ENCODE peak calls at places on chromosome 14, in seven cellular contexts. Q, P, M, H, C, G and O are unnamed samples.

GRCh38 chr14:95534299-95535225 is at the start of gene GLRX5:
- DNase-seq in Q (peak), M (peak), C (peak), G (peak), P (peak), H (peak), O (peak)

GRCh38 chr14:52111583-52111982 is 42.7 kb upstream of the NID2 start:
- DNase-seq in G (no peak), M (no peak), C (no peak), P (peak), H (no peak), Q (no peak), O (no peak)

GRCh38 chr14:99910337-99911268 is 117.4 kb downstream of the EML1 start:
- DNase-seq in P (peak), H (no peak), Q (no peak), G (no peak), M (no peak), C (no peak), O (no peak)

GRCh38 chr14:98290596-98290995 is 981.4 kb downstream of the BCL11B start:
- DNase-seq in C (no peak), Q (no peak), P (no peak), G (no peak), H (no peak), M (no peak), O (no peak)

GRCh38 chr14:99768381-99768780 is 24.8 kb upstream of the EML1 start:
- DNase-seq in Q (no peak), C (no peak), P (peak), G (no peak), H (no peak), M (no peak), O (no peak)

GRCh38 chr14:97113339-97113738 is 316.2 kb downstream of the VRK1 start:
- DNase-seq in P (no peak), Q (no peak), G (no peak), H (no peak), C (no peak), M (no peak), O (no peak)

GRCh38 chr14:38578278-38578681 is 322.4 kb upstream of the CLEC14A start:
- DNase-seq in P (peak), H (no peak), Q (no peak), M (peak), C (no peak), G (no peak), O (no peak)

GRCh38 chr14:98189521-98189920 is 1082.5 kb downstream of the BCL11B start:
- DNase-seq in C (no peak), G (no peak), M (peak), H (no peak), Q (no peak), P (no peak), O (no peak)

GRCh38 chr14:69483765-69484443 is 624 bp upstream of the PLEKHD1 start:
- DNase-seq in C (no peak), M (peak), H (no peak), G (peak), P (no peak), Q (peak), O (peak)

GRCh38 chr14:97456958-97457357 is 659.8 kb downstream of the VRK1 start:
- DNase-seq in M (peak), C (no peak), H (no peak), G (no peak), P (no peak), Q (no peak), O (no peak)

GRCh38 chr14:78524766-78525165 is 354.6 kb downstream of the NRXN3 start:
- DNase-seq in G (no peak), M (no peak), Q (no peak), P (no peak), C (no peak), H (no peak), O (no peak)

GRCh38 chr14:90632451-90632850 is 183.8 kb downstream of the TTC7B start:
- DNase-seq in M (no peak), H (no peak), P (no peak), Q (no peak), G (no peak), C (no peak), O (no peak)

GRCh38 chr14:63510538-63510937 is 32.6 kb downstream of the PPP2R5E start:
- DNase-seq in P (no peak), H (no peak), C (no peak), M (no peak), G (no peak), Q (no peak), O (no peak)

GRCh38 chr14:68982581-68982980 is 3.5 kb upstream of the ACTN1 start:
- DNase-seq in G (no peak), H (no peak), Q (no peak), C (no peak), M (no peak), P (peak), O (no peak)

GRCh38 chr14:34365309-34365915 is 96.6 kb downstream of the SPTSSA start:
- DNase-seq in H (no peak), Q (no peak), P (peak), C (no peak), M (no peak), G (no peak), O (no peak)

GRCh38 chr14:49550284-49551184 is 35.6 kb downstream of the RPS29 start:
- DNase-seq in P (peak), Q (no peak), H (no peak), C (no peak), G (no peak), M (no peak), O (no peak)

GRCh38 chr14:55802986-55803431 is 223.0 kb downstream of the KTN1 start:
- DNase-seq in M (no peak), C (no peak), P (peak), G (no peak), H (no peak), Q (no peak), O (no peak)

GRCh38 chr14:57382283-57382682 is 8.1 kb upstream of the NAA30 start:
- DNase-seq in C (no peak), H (no peak), G (no peak), Q (no peak), M (no peak), P (peak), O (no peak)

GRCh38 chr14:79016828-79017505 is 846.8 kb downstream of the NRXN3 start:
- DNase-seq in G (no peak), P (peak), M (no peak), C (no peak), H (no peak), Q (no peak), O (no peak)

GRCh38 chr14:21978184-21978998 is 304.8 kb upstream of the OR4E1 start:
- DNase-seq in Q (peak), P (peak), G (peak), M (peak), H (peak), C (no peak), O (peak)

GRCh38 chr14:55813635-55814034 is 233.6 kb downstream of the KTN1 start:
- DNase-seq in Q (no peak), P (no peak), M (no peak), C (no peak), G (no peak), H (no peak), O (no peak)

GRCh38 chr14:86168376-86168775 is 638.4 kb downstream of the FLRT2 start:
- DNase-seq in G (no peak), P (no peak), C (no peak), H (no peak), M (no peak), Q (no peak), O (no peak)

GRCh38 chr14:72948481-72949138 is 22.3 kb downstream of the DCAF4 start:
- DNase-seq in C (no peak), H (peak), Q (peak), P (peak), M (peak), G (peak), O (peak)

GRCh38 chr14:69693145-69693544 is 73.8 kb upstream of the SRSF5 start:
- DNase-seq in M (peak), G (peak), P (no peak), C (peak), H (no peak), Q (peak), O (no peak)

GRCh38 chr14:20751963-20752562 is 6.4 kb downstream of the EDDM3A start:
- DNase-seq in H (no peak), Q (no peak), M (no peak), P (no peak), C (no peak), G (no peak), O (peak)

GRCh38 chr14:20754308-20754707 is 8.6 kb downstream of the EDDM3A start:
- DNase-seq in G (no peak), P (no peak), H (no peak), C (no peak), M (no peak), Q (no peak), O (no peak)

GRCh38 chr14:20760950-20761349 is 7.3 kb upstream of the EDDM3B start:
- DNase-seq in H (no peak), C (no peak), Q (no peak), P (no peak), M (no peak), G (no peak), O (no peak)

GRCh38 chr14:20755037-20755436 is 9.3 kb downstream of the EDDM3A start:
- DNase-seq in M (no peak), P (no peak), Q (no peak), C (no peak), H (no peak), G (no peak), O (no peak)

DNA sequence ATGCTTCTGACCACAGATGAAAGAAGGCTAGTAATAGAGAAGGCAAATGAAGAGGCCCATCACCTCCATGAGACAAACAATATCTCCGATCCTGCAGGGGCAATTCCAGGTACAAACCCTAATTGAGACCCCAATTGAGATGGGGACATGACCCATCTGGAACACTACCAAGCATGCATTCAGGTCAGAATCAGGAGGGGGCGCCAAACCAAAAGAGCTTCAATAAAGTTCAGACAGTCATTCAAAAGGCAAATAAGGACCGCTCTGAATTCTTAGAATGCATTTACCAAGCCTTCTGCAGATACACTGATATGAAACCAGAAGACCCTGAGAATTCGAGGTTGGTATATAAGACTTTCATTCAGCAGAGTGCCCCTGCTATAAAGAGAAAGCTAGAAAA is 10.2 kb upstream of the EDDM3B start:
- DNase-seq in C (peak), G (peak), Q (no peak), H (peak), M (peak), P (no peak), O (peak)
- TF ChIP-seq CTCF in C (peak), G (peak), Q (peak), H (no peak), M (no peak), P (peak), O (peak)

GRCh38 chr14:65195042-65195719 is 92.9 kb upstream of the MAX start:
- DNase-seq in Q (no peak), P (no peak), C (no peak), G (no peak), H (no peak), M (no peak), O (no peak)

GRCh38 chr14:65200454-65200853 is 98.1 kb upstream of the MAX start:
- DNase-seq in Q (no peak), C (no peak), M (no peak), G (no peak), H (no peak), P (no peak), O (no peak)

GRCh38 chr14:65193891-65194290 is 91.6 kb upstream of the MAX start:
- DNase-seq in C (no peak), P (no peak), G (no peak), Q (no peak), H (no peak), M (no peak), O (no peak)

GRCh38 chr14:65203574-65203973 is 101.3 kb upstream of the MAX start:
- DNase-seq in P (no peak), M (no peak), H (no peak), G (no peak), C (no peak), Q (no peak), O (no peak)

GRCh38 chr14:65198346-65198745 is 96.0 kb upstream of the MAX start:
- DNase-seq in G (no peak), P (no peak), H (no peak), M (no peak), C (no peak), Q (no peak), O (no peak)
- TF ChIP-seq CTCF in G (no peak), P (no peak), H (no peak), M (no peak), C (no peak), Q (no peak), O (no peak)

GRCh38 chr14:25431211-25432076 is 381.5 kb upstream of the STXBP6 start:
- DNase-seq in G (peak), M (peak), H (peak), C (no peak), P (peak), Q (peak), O (peak)
- TF ChIP-seq CTCF in G (peak), M (no peak), H (no peak), C (no peak), P (no peak), Q (peak), O (peak)

GRCh38 chr14:64963611-64964010 is 8.5 kb downstream of the RAB15 start:
- DNase-seq in M (no peak), P (no peak), C (no peak), H (no peak), Q (no peak), G (no peak), O (no peak)
- TF ChIP-seq CTCF in M (no peak), P (no peak), C (no peak), H (no peak), Q (no peak), G (no peak), O (peak)

GRCh38 chr14:24297190-24297964 is 2.2 kb downstream of the DHRS1 start:
- DNase-seq in H (no peak), P (no peak), C (no peak), Q (no peak), G (no peak), M (peak), O (no peak)
- TF ChIP-seq CTCF in H (no peak), P (peak), C (peak), Q (peak), G (peak), M (no peak), O (peak)

GRCh38 chr14:61197416-61197815 is 83.7 kb downstream of the TMEM30B start:
- DNase-seq in P (no peak), M (no peak), H (no peak), C (no peak), G (no peak), Q (no peak), O (no peak)

GRCh38 chr14:61196792-61197191 is 84.3 kb downstream of the TMEM30B start:
- DNase-seq in H (no peak), P (peak), Q (no peak), C (no peak), G (no peak), M (no peak), O (no peak)

GRCh38 chr14:61193471-61193870 is 87.7 kb downstream of the TMEM30B start:
- DNase-seq in H (no peak), M (no peak), P (no peak), G (no peak), C (no peak), Q (no peak), O (no peak)

GRCh38 chr14:61192970-61193369 is 88.2 kb downstream of the TMEM30B start:
- DNase-seq in M (no peak), P (no peak), H (no peak), C (no peak), Q (no peak), G (no peak), O (no peak)

GRCh38 chr14:61196034-61196433 is 85.1 kb downstream of the TMEM30B start:
- DNase-seq in Q (no peak), P (peak), G (no peak), C (no peak), M (no peak), H (no peak), O (no peak)
- TF ChIP-seq CTCF in Q (no peak), P (peak), G (no peak), C (no peak), M (no peak), H (no peak), O (no peak)

GRCh38 chr14:103391048-103391447 is 5.8 kb downstream of the MARK3 start:
- DNase-seq in P (peak), Q (no peak), M (peak), G (peak), C (no peak), H (peak), O (no peak)
- TF ChIP-seq CTCF in P (no peak), Q (peak), M (peak), G (peak), C (peak), H (peak), O (peak)

GRCh38 chr14:24438198-24439095 is 4.1 kb downstream of the SDR39U1 start:
- DNase-seq in M (no peak), G (no peak), C (no peak), Q (no peak), H (no peak), P (no peak), O (no peak)

GRCh38 chr14:24437736-24438067 is 4.9 kb downstream of the SDR39U1 start:
- DNase-seq in G (no peak), C (no peak), H (no peak), Q (no peak), P (no peak), M (no peak), O (no peak)

GRCh38 chr14:24436355-24437019 is 6.1 kb downstream of the SDR39U1 start:
- DNase-seq in Q (peak), C (no peak), G (no peak), P (peak), H (peak), M (peak), O (no peak)

GRCh38 chr14:24435998-24436354 is 6.2 kb downstream of the KHNYN start:
- DNase-seq in Q (no peak), C (no peak), M (no peak), G (no peak), P (no peak), H (no peak), O (no peak)

GRCh38 chr14:24437020-24437735 is 5.4 kb downstream of the SDR39U1 start:
- DNase-seq in P (no peak), Q (no peak), H (no peak), G (no peak), M (no peak), C (no peak), O (no peak)
- TF ChIP-seq CTCF in P (no peak), Q (peak), H (no peak), G (no peak), M (no peak), C (peak), O (peak)